ENCODE peak calls at places on chromosomes 4 and X, in five cellular contexts. L is H1, O is neuronal stem cell, T is IMR-90, V is mesendoderm. U is an unnamed sample.

GRCh38 chr4:82851902-82852750 is 38.8 kb downstream of the SEC31A start:
- DNase-seq in L (no peak), O (peak; percentile 12), T (peak; percentile 49), V (peak; percentile 59), U (no peak)

GRCh38 chrX:83916525-83916924 is 55.6 kb downstream of the CYLC1 start:
- DNase-seq in T (peak; percentile 11), O (no peak), L (no peak), V (peak; percentile 34), U (no peak)

GRCh38 chrX:11460347-11460746 is 167.1 kb downstream of the AMELX start:
- DNase-seq in O (no peak), V (peak; percentile 3), T (no peak), L (no peak), U (no peak)

GRCh38 chr4:127505203-127505602 is 127.6 kb upstream of the INTU start:
- DNase-seq in T (peak; percentile 84), L (no peak), O (no peak), V (no peak), U (no peak)

GRCh38 chrX:107968623-107969022 is 13.5 kb downstream of the TEX13B start:
- DNase-seq in L (no peak), V (no peak), T (no peak), O (no peak), U (no peak)

GRCh38 chrX:20320461-20321159 is 53.9 kb upstream of the RPS6KA3 start:
- DNase-seq in L (no peak), O (no peak), T (no peak), V (no peak), U (no peak)

GRCh38 chrX:39718951-39719350 is 378.8 kb downstream of the BCOR start:
- DNase-seq in V (no peak), O (no peak), T (no peak), L (no peak), U (no peak)

GRCh38 chrX:50497067-50497466 is 26.4 kb upstream of the DGKK start:
- DNase-seq in O (peak; percentile 20), L (no peak), T (no peak), V (peak; percentile 18), U (no peak)

GRCh38 chr4:53507671-53508286 is 83.5 kb downstream of the LNX1 start:
- DNase-seq in O (no peak), V (no peak), L (no peak), T (peak; percentile 48), U (no peak)

GRCh38 chrX:66098162-66098561 is 58.3 kb upstream of the VSIG4 start:
- DNase-seq in L (no peak), V (no peak), O (no peak), T (no peak), U (no peak)

GRCh38 chr4:79852305-79852730 is 220.7 kb downstream of the ANTXR2 start:
- DNase-seq in O (no peak), L (no peak), V (peak; percentile 86), T (peak; percentile 81), U (peak; percentile 32)

GRCh38 chr4:102665527-102665926 is 95.2 kb downstream of the MANBA start:
- DNase-seq in V (no peak), O (no peak), T (peak; percentile 2), L (no peak), U (no peak)

GRCh38 chr4:88280228-88280795 is 4.0 kb downstream of the PPM1K start:
- DNase-seq in V (no peak), O (no peak), L (no peak), T (no peak), U (no peak)

GRCh38 chr4:78691971-78692814 is 84.0 kb upstream of the BMP2K start:
- DNase-seq in T (peak; percentile 16), O (no peak), V (peak; percentile 93), L (no peak), U (no peak)

GRCh38 chrX:55907968-55908607 is 190.5 kb downstream of the RRAGB start:
- DNase-seq in L (peak; percentile 44), T (no peak), O (peak; percentile 37), V (peak; percentile 91), U (peak; percentile 83)

GRCh38 chr4:163755013-163755412 is 260.5 kb downstream of the TMA16 start:
- DNase-seq in L (no peak), T (peak; percentile 43), O (no peak), V (peak; percentile 14), U (no peak)

GRCh38 chr4:24794111-24794860 is 1.1 kb upstream of the SOD3 start:
- DNase-seq in L (no peak), V (peak; percentile 63), O (no peak), T (peak; percentile 72), U (no peak)

GRCh38 chr4:74624351-74625151 is 169.8 kb downstream of the BTC start:
- DNase-seq in T (peak; percentile 96), O (no peak), L (no peak), V (peak; percentile 18), U (no peak)

GRCh38 chrX:139204903-139205667 is 325.5 kb upstream of the F9 start:
- DNase-seq in T (no peak), L (no peak), V (peak; percentile 82), O (no peak), U (peak; percentile 73)

GRCh38 chr4:38675167-38676121 is 11.4 kb downstream of the KLF3 start:
- DNase-seq in O (peak; percentile 87), V (peak; percentile 84), L (no peak), T (peak; percentile 88), U (peak; percentile 72)

GRCh38 chr4:38672247-38673071 is 8.5 kb downstream of the KLF3 start:
- DNase-seq in V (peak; percentile 75), O (peak; percentile 65), L (no peak), T (no peak), U (peak; percentile 39)

GRCh38 chr4:38673109-38673978 is 9.3 kb downstream of the KLF3 start:
- DNase-seq in T (no peak), V (no peak), O (no peak), L (no peak), U (peak; percentile 46)

GRCh38 chr4:38676986-38677385 is 13.0 kb downstream of the KLF3 start:
- DNase-seq in V (no peak), O (no peak), L (no peak), T (no peak), U (no peak)

GRCh38 chr4:38674206-38675144 is 10.5 kb downstream of the KLF3 start:
- DNase-seq in O (no peak), T (no peak), L (no peak), V (peak; percentile 59), U (no peak)
- H2AK5ac ChIP-seq in O (no peak overlapping the region), T (no peak overlapping the region), L (no peak overlapping the region), V (no peak overlapping the region), U (no peak overlapping the region)

GRCh38 chrX:110669572-110669971 is 126.0 kb downstream of the CHRDL1 start:
- DNase-seq in O (no peak), T (no peak), L (no peak), V (no peak), U (no peak)

GRCh38 chrX:110665636-110666035 is 130.0 kb downstream of the CHRDL1 start:
- DNase-seq in O (no peak), T (peak; percentile 5), V (peak; percentile 52), L (no peak), U (peak; percentile 55)

GRCh38 chrX:110665223-110665622 is 130.4 kb downstream of the CHRDL1 start:
- DNase-seq in T (no peak), O (no peak), V (no peak), L (no peak), U (no peak)

GRCh38 chrX:110671068-110671803 is 124.4 kb downstream of the CHRDL1 start:
- DNase-seq in L (no peak), O (no peak), T (no peak), V (peak; percentile 16), U (no peak)

DNA sequence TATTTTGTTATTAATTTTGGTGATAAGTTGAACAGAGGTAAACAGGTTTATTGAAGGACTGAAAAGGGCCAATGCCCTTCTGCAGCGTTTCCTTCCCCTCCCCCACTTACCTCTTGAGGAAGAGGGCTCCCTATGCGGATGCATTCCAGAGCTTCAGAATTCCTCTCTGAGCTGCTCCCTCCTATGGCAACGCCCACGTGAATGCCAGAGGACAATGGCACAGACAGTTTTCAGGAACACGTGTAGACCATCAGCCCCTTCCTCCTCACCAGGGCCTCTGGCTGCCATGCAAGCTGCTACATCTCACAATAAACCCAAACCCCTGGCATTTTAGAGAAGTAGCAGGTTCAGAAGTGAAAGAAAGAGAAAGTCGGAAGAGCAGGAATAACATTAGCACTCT is 127.9 kb downstream of the CHRDL1 start:
- DNase-seq in O (peak; percentile 36), L (peak; percentile 53), V (peak; percentile 95), T (no peak), U (peak; percentile 88)
- H2AK5ac ChIP-seq in O (no peak overlapping the region), L (no peak overlapping the region), V (no peak overlapping the region), T (no peak overlapping the region), U (no peak overlapping the region)

GRCh38 chr4:156335721-156336120 is 382.1 kb upstream of the CTSO start:
- DNase-seq in V (no peak), L (no peak), O (no peak), T (no peak), U (no peak)
- H2AK5ac ChIP-seq in V (no peak overlapping the region), L (no peak overlapping the region), O (no peak overlapping the region), T (no peak overlapping the region), U (no peak overlapping the region)

GRCh38 chr4:6943870-6944195 is 34.2 kb downstream of the TBC1D14 start:
- DNase-seq in V (no peak), L (no peak), T (no peak), O (no peak), U (no peak)
- H2AK5ac ChIP-seq in V (no peak overlapping the region), L (no peak overlapping the region), T (no peak overlapping the region), O (no peak overlapping the region), U (no peak overlapping the region)